ENCODE peak calls at places on chromosomes 1 and 21, in eight cellular contexts. R is fibroblast of the aortic adventitia; L is HTR-8/SVneo; M is activated CD4-positive, alpha-beta memory T cell treated with anti-CD3 and anti-CD28 coated beads, Interleukin-2, amount 10 ng/mL, durations not matched to agents 7 days and 5 days; T is MCF 10A; A is GM23248; F is fibroblast of the conjunctiva; N is PC-3. C is an unnamed sample.
A peak's percentile ranks its signal among the peaks of the same experiment; 100 is the strongest.

GRCh38 chr1:25772164-25772563 is 27.8 kb upstream of the SELENON start:
- DNase-seq in R (no peak), L (no peak), M (no peak), T (no peak), A (no peak), F (no peak), N (no peak), C (no peak)

GRCh38 chr1:58304584-58304983 is 241.9 kb downstream of the OMA1 start:
- DNase-seq in R (no peak), L (no peak), M (no peak), T (no peak), A (no peak), F (no peak), N (no peak), C (no peak)

GRCh38 chr1:234589064-234589765 is 20.8 kb downstream of the IRF2BP2 start:
- DNase-seq in R (peak; percentile 53), L (no peak), M (no peak), T (peak; percentile 84), A (peak; percentile 72), F (no peak), N (no peak), C (no peak)

GRCh38 chr21:17554619-17555472 is 42.0 kb downstream of the CXADR start:
- DNase-seq in R (peak; percentile 16), L (peak; percentile 24), M (no peak), T (peak; percentile 35), A (peak; percentile 11), F (no peak), N (peak; percentile 20), C (no peak)

GRCh38 chr1:81672766-81673165 is 128.0 kb upstream of the ADGRL2 start:
- DNase-seq in R (no peak), L (no peak), M (no peak), T (peak; percentile 62), A (peak; percentile 55), F (no peak), N (no peak), C (no peak)

GRCh38 chr1:2940178-2940577 is 81.1 kb upstream of the ACTRT2 start:
- DNase-seq in R (no peak), L (no peak), M (no peak), T (no peak), A (no peak), F (no peak), N (no peak), C (no peak)

GRCh38 chr21:35616090-35616489 is 444.2 kb downstream of the SETD4 start:
- DNase-seq in R (peak; percentile 87), L (no peak), M (no peak), T (peak; percentile 44), A (peak; percentile 56), F (peak; percentile 41), N (peak; percentile 49), C (no peak)

GRCh38 chr21:38861989-38862683 is 56.4 kb downstream of the ETS2 start:
- DNase-seq in R (no peak), L (no peak), M (no peak), T (no peak), A (no peak), F (no peak), N (no peak), C (no peak)

GRCh38 chr1:17392199-17392740 is 20.3 kb downstream of the PADI6 start:
- DNase-seq in R (no peak), L (no peak), M (no peak), T (no peak), A (peak; percentile 18), F (no peak), N (no peak), C (no peak)

GRCh38 chr1:98325646-98326441 is 335.7 kb upstream of the SNX7 start:
- DNase-seq in R (peak; percentile 93), L (no peak), M (no peak), T (peak; percentile 99), A (peak; percentile 90), F (peak; percentile 82), N (peak; percentile 94), C (peak; percentile 78)

GRCh38 chr21:31612889-31613785 is 46.4 kb upstream of the SOD1 start:
- DNase-seq in R (peak; percentile 2), L (no peak), M (no peak), T (no peak), A (peak; percentile 46), F (no peak), N (peak; percentile 29), C (no peak)

GRCh38 chr21:33642896-33643657 is 776 bp downstream of the ITSN1 start:
- DNase-seq in R (peak; percentile 53), L (no peak), M (peak; percentile 20), T (peak; percentile 28), A (peak; percentile 57), F (no peak), N (peak; percentile 38), C (no peak)

GRCh38 chr1:45490121-45490622 is 791 bp downstream of the TESK2 start:
- DNase-seq in R (peak; percentile 34), L (no peak), M (no peak), T (peak; percentile 13), A (peak; percentile 62), F (no peak), N (peak; percentile 28), C (no peak)

GRCh38 chr1:29471487-29472313 is 235.4 kb downstream of the PTPRU start:
- DNase-seq in R (no peak), L (no peak), M (no peak), T (no peak), A (no peak), F (no peak), N (no peak), C (no peak)

GRCh38 chr1:179083031-179083345 is 1.1 kb downstream of the TOR3A start:
- DNase-seq in R (peak; percentile 23), L (no peak), M (peak; percentile 40), T (no peak), A (peak; percentile 63), F (no peak), N (no peak), C (no peak)

GRCh38 chr1:22850281-22850680 is 122.4 kb downstream of the LACTBL1 start:
- DNase-seq in R (no peak), L (no peak), M (no peak), T (no peak), A (no peak), F (no peak), N (no peak), C (no peak)

GRCh38 chr1:114094303-114094663 is 59.4 kb downstream of the SYT6 start:
- DNase-seq in R (no peak), L (no peak), M (no peak), T (peak; percentile 35), A (peak; percentile 76), F (no peak), N (peak; percentile 54), C (peak; percentile 37)

GRCh38 chr1:10733967-10734366 is 62.5 kb downstream of the CASZ1 start:
- DNase-seq in R (no peak), L (no peak), M (no peak), T (no peak), A (no peak), F (no peak), N (no peak), C (no peak)

GRCh38 chr1:150620919-150621318 is 8.5 kb downstream of the ENSA start:
- DNase-seq in R (no peak), L (no peak), M (no peak), T (no peak), A (no peak), F (no peak), N (no peak), C (no peak)

GRCh38 chr1:178192686-178193085 is 98.8 kb downstream of the RASAL2 start:
- DNase-seq in R (peak; percentile 74), L (peak; percentile 51), M (no peak), T (peak; percentile 96), A (peak; percentile 87), F (peak; percentile 9), N (peak; percentile 34), C (peak; percentile 18)

GRCh38 chr1:108598340-108598739 is 38.4 kb downstream of the EEIG2 start:
- DNase-seq in R (no peak), L (no peak), M (no peak), T (no peak), A (peak; percentile 39), F (no peak), N (no peak), C (no peak)

GRCh38 chr1:29496701-29497100 is 260.4 kb downstream of the PTPRU start:
- DNase-seq in R (no peak), L (no peak), M (peak; percentile 6), T (no peak), A (no peak), F (no peak), N (no peak), C (no peak)

GRCh38 chr1:195714248-195714647 is 894.0 kb downstream of the KCNT2 start:
- DNase-seq in R (peak; percentile 11), L (peak; percentile 10), M (no peak), T (peak; percentile 38), A (peak; percentile 72), F (no peak), N (peak; percentile 15), C (no peak)

GRCh38 chr1:169495916-169496315 is 10.2 kb upstream of the SLC19A2 start:
- DNase-seq in R (no peak), L (no peak), M (no peak), T (no peak), A (no peak), F (no peak), N (no peak), C (no peak)

GRCh38 chr1:33429846-33430750 is 797 bp downstream of the PHC2 start:
- DNase-seq in R (no peak), L (no peak), M (no peak), T (peak; percentile 39), A (peak; percentile 62), F (no peak), N (peak; percentile 57), C (no peak)

GRCh38 chr1:21919520-21919919 is 17.6 kb downstream of the HSPG2 start:
- DNase-seq in R (peak; percentile 81), L (no peak), M (no peak), T (peak; percentile 50), A (peak; percentile 96), F (no peak), N (peak; percentile 77), C (peak; percentile 22)

GRCh38 chr21:44057960-44058651 is 46.0 kb downstream of the TRAPPC10 start:
- DNase-seq in R (no peak), L (no peak), M (peak; percentile 57), T (no peak), A (no peak), F (no peak), N (no peak), C (no peak)

GRCh38 chr1:118979754-118980270 is 8.3 kb downstream of the TBX15 start:
- DNase-seq in R (no peak), L (no peak), M (no peak), T (no peak), A (peak; percentile 66), F (no peak), N (no peak), C (no peak)

GRCh38 chr1:234755449-234755863 is 145.5 kb upstream of the IRF2BP2 start:
- DNase-seq in R (peak; percentile 93), L (no peak), M (no peak), T (peak; percentile 93), A (peak; percentile 90), F (peak; percentile 57), N (no peak), C (peak; percentile 46)

GRCh38 chr1:2982615-2983318 is 38.5 kb upstream of the ACTRT2 start:
- DNase-seq in R (no peak), L (no peak), M (no peak), T (no peak), A (no peak), F (no peak), N (no peak), C (no peak)

GRCh38 chr1:3668148-3668547 is 15.8 kb downstream of the TP73 start:
- DNase-seq in R (no peak), L (no peak), M (no peak), T (no peak), A (no peak), F (no peak), N (no peak), C (no peak)

GRCh38 chr1:223355699-223356098 is 8.3 kb downstream of the SUSD4 start:
- DNase-seq in R (no peak), L (no peak), M (no peak), T (peak; percentile 36), A (no peak), F (no peak), N (no peak), C (no peak)

GRCh38 chr1:8367571-8368184 is 49.8 kb downstream of the SLC45A1 start:
- DNase-seq in R (no peak), L (no peak), M (no peak), T (no peak), A (no peak), F (no peak), N (no peak), C (no peak)

GRCh38 chr1:15090373-15090772 is 63.2 kb upstream of the TMEM51 start:
- DNase-seq in R (no peak), L (peak; percentile 13), M (no peak), T (no peak), A (no peak), F (no peak), N (peak; percentile 47), C (no peak)